ENCODE peak calls at places on chromosomes 12 and 14, in four cellular contexts. One of them, this sample, is unnamed.

GRCh38 chr12:29889737-29890136 is 106.0 kb upstream of the TMTC1 start:
- DNase-seq in nephron progenitor cell: peak; percentile 55
- DNase-seq in fibroblast of lung: peak; percentile 72
- DNase-seq in KG1: no peak
- DNase-seq in this sample: no peak

GRCh38 chr12:75101805-75102204 is 107.8 kb downstream of the KCNC2 start:
- DNase-seq in nephron progenitor cell: no peak
- DNase-seq in fibroblast of lung: no peak
- DNase-seq in KG1: no peak
- DNase-seq in this sample: no peak

GRCh38 chr12:128140551-128140950 is 126.4 kb upstream of the TMEM132C start:
- DNase-seq in nephron progenitor cell: no peak
- DNase-seq in fibroblast of lung: no peak
- DNase-seq in KG1: no peak
- DNase-seq in this sample: no peak

GRCh38 chr14:20559461-20559904 is 1.4 kb downstream of the RNASE9 start:
- DNase-seq in nephron progenitor cell: no peak
- DNase-seq in fibroblast of lung: no peak
- DNase-seq in KG1: no peak
- DNase-seq in this sample: no peak

GRCh38 chr12:54759751-54760150 is 94.6 kb upstream of the MUCL1 start:
- DNase-seq in nephron progenitor cell: peak; percentile 19
- DNase-seq in fibroblast of lung: no peak
- DNase-seq in KG1: no peak
- DNase-seq in this sample: no peak

GRCh38 chr14:77098470-77099353 is 654 bp downstream of the CIPC start:
- DNase-seq in nephron progenitor cell: no peak
- DNase-seq in fibroblast of lung: no peak
- DNase-seq in KG1: no peak
- DNase-seq in this sample: peak; percentile 41

GRCh38 chr12:59087691-59088090 is 167.4 kb upstream of the LRIG3 start:
- DNase-seq in nephron progenitor cell: no peak
- DNase-seq in fibroblast of lung: no peak
- DNase-seq in KG1: no peak
- DNase-seq in this sample: no peak

GRCh38 chr12:79559591-79559990 is 131.2 kb downstream of the PAWR start:
- DNase-seq in nephron progenitor cell: no peak
- DNase-seq in fibroblast of lung: no peak
- DNase-seq in KG1: no peak
- DNase-seq in this sample: no peak

GRCh38 chr14:50955373-50956043 is 11.2 kb upstream of the PYGL start:
- DNase-seq in nephron progenitor cell: peak; percentile 18
- DNase-seq in fibroblast of lung: peak; percentile 85
- DNase-seq in KG1: no peak
- DNase-seq in this sample: peak; percentile 97

GRCh38 chr14:104393898-104394605 is 185.5 kb upstream of the C14orf180 start:
- DNase-seq in nephron progenitor cell: no peak
- DNase-seq in fibroblast of lung: no peak
- DNase-seq in KG1: peak; percentile 89
- DNase-seq in this sample: no peak

GRCh38 chr12:131564843-131565242 is 146.0 kb upstream of the SFSWAP start:
- DNase-seq in nephron progenitor cell: no peak
- DNase-seq in fibroblast of lung: no peak
- DNase-seq in KG1: no peak
- DNase-seq in this sample: no peak

GRCh38 chr12:98883231-98883630 is 238.1 kb downstream of the APAF1 start:
- DNase-seq in nephron progenitor cell: no peak
- DNase-seq in fibroblast of lung: no peak
- DNase-seq in KG1: no peak
- DNase-seq in this sample: no peak

GRCh38 chr14:104900639-104901512 is 23.8 kb upstream of the PLD4 start:
- DNase-seq in nephron progenitor cell: no peak
- DNase-seq in fibroblast of lung: no peak
- DNase-seq in KG1: no peak
- DNase-seq in this sample: no peak

GRCh38 chr12:100185361-100185894 is 15.2 kb upstream of the ACTR6 start:
- DNase-seq in nephron progenitor cell: no peak
- DNase-seq in fibroblast of lung: no peak
- DNase-seq in KG1: no peak
- DNase-seq in this sample: no peak

GRCh38 chr14:69574266-69574953 is at the start of gene CCDC177:
- DNase-seq in nephron progenitor cell: peak; percentile 83
- DNase-seq in fibroblast of lung: peak; percentile 55
- DNase-seq in KG1: peak; percentile 43
- DNase-seq in this sample: peak; percentile 73

GRCh38 chr12:66915312-66915904 is 236.5 kb upstream of the GRIP1 start:
- DNase-seq in nephron progenitor cell: no peak
- DNase-seq in fibroblast of lung: no peak
- DNase-seq in KG1: no peak
- DNase-seq in this sample: no peak

GRCh38 chr14:60356921-60357550 is 108.0 kb downstream of the PPM1A start:
- DNase-seq in nephron progenitor cell: peak; percentile 10
- DNase-seq in fibroblast of lung: no peak
- DNase-seq in KG1: no peak
- DNase-seq in this sample: no peak

This sample was measured in PC-9.